ENCODE peak calls at places on chromosomes 12 and 14, in six cellular contexts. K is DND-41; J is activated CD8-positive, alpha-beta memory T cell treated with anti-CD3 and anti-CD28 coated beads for 1 hour; V is Panc1; W is GM20000; Q is HFF-Myc. A is an unnamed sample.

GRCh38 chr12:27998170-27999110 is 25.9 kb upstream of the PTHLH start:
- DNase-seq in K (peak), J (no peak), V (no peak), W (no peak), Q (no peak), A (no peak)

GRCh38 chr14:78157855-78158436 is 12.2 kb upstream of the NRXN3 start:
- DNase-seq in K (peak), J (no peak), V (no peak), W (no peak), Q (no peak), A (no peak)

GRCh38 chr12:1773937-1774655 is 46.3 kb upstream of the LRTM2 start:
- DNase-seq in K (no peak), J (no peak), V (no peak), W (no peak), Q (no peak), A (no peak)

GRCh38 chr12:113108308-113108707 is 27.3 kb downstream of the RASAL1 start:
- DNase-seq in K (no peak), J (no peak), V (no peak), W (no peak), Q (no peak), A (no peak)

GRCh38 chr12:123105427-123105826 is 45.5 kb downstream of the PITPNM2 start:
- DNase-seq in K (no peak), J (no peak), V (no peak), W (no peak), Q (no peak), A (no peak)

GRCh38 chr14:63685401-63685800 is 42.5 kb downstream of the SGPP1 start:
- DNase-seq in K (no peak), J (no peak), V (no peak), W (no peak), Q (no peak), A (no peak)

GRCh38 chr14:58607571-58608317 is 30.0 kb upstream of the DACT1 start:
- DNase-seq in K (no peak), J (no peak), V (no peak), W (no peak), Q (no peak), A (no peak)

GRCh38 chr14:23434488-23435219 is 806 bp downstream of the MYH7 start:
- DNase-seq in K (no peak), J (no peak), V (no peak), W (no peak), Q (no peak), A (no peak)

A was measured in HCT116.